ENCODE peak calls at places on chromosomes 11 and 22, in five cellular contexts. E, H, L, G and N are unnamed samples.

GRCh38 chr11:85844439-85845051 is 10.6 kb upstream of the CCDC83 start:
- DNase-seq in L (peak; percentile 79), E (no peak), G (no peak), H (peak; percentile 21), N (no peak)

GRCh38 chr11:65382804-65383368 is 440 bp upstream of the SLC25A45 start:
- DNase-seq in G (no peak), L (no peak), E (peak; percentile 93), H (no peak), N (no peak)

GRCh38 chr22:23098718-23099524 is 28.6 kb downstream of the GNAZ start:
- DNase-seq in G (no peak), H (no peak), L (no peak), E (peak; percentile 32), N (no peak)

GRCh38 chr11:95067828-95068244 is 1.1 kb downstream of the SRSF8 start:
- DNase-seq in L (no peak), H (no peak), E (peak; percentile 65), G (no peak), N (no peak)

GRCh38 chr11:60862171-60862570 is 5.2 kb upstream of the ZP1 start:
- DNase-seq in E (no peak), G (no peak), H (no peak), L (no peak), N (no peak)

GRCh38 chr11:101401245-101401644 is 182.6 kb downstream of the TRPC6 start:
- DNase-seq in L (peak; percentile 34), H (no peak), E (no peak), G (no peak), N (no peak)

GRCh38 chr22:19663286-19663815 is 51.0 kb upstream of the SEPTIN5 start:
- DNase-seq in L (peak; percentile 83), E (peak; percentile 39), G (no peak), H (no peak), N (no peak)

GRCh38 chr11:112016088-112016764 is 9.0 kb upstream of the DLAT start:
- DNase-seq in H (peak; percentile 30), E (no peak), L (peak; percentile 74), G (no peak), N (no peak)

GRCh38 chr11:69196322-69197169 is 40.8 kb downstream of the SMIM38 start:
- DNase-seq in E (no peak), G (no peak), L (no peak), H (no peak), N (no peak)

GRCh38 chr11:75492181-75492820 is 33.4 kb downstream of the GDPD5 start:
- DNase-seq in E (no peak), H (no peak), G (peak; percentile 24), L (no peak), N (no peak)

GRCh38 chr22:19884161-19884953 is 29.7 kb upstream of the GNB1L start:
- DNase-seq in E (no peak), H (no peak), L (peak; percentile 34), G (no peak), N (no peak)

GRCh38 chr11:2526808-2527381 is 82.1 kb downstream of the KCNQ1 start:
- DNase-seq in E (peak; percentile 87), L (no peak), G (no peak), H (no peak), N (peak; percentile 15)

GRCh38 chr22:40462195-40462988 is 92.0 kb downstream of the SGSM3 start:
- DNase-seq in L (no peak), H (no peak), E (no peak), G (no peak), N (no peak)

GRCh38 chr11:103656382-103656781 is 380.1 kb upstream of the DDI1 start:
- DNase-seq in G (no peak), H (no peak), E (no peak), L (no peak), N (no peak)

GRCh38 chr11:95345651-95346050 is 114.6 kb upstream of the SESN3 start:
- DNase-seq in L (no peak), H (no peak), E (no peak), G (no peak), N (no peak)

GRCh38 chr11:96254087-96254486 is 88.9 kb downstream of the MAML2 start:
- DNase-seq in H (no peak), E (no peak), G (peak; percentile 12), L (peak; percentile 46), N (no peak)

GRCh38 chr11:109015283-109015682 is 350.4 kb downstream of the DDX10 start:
- DNase-seq in H (no peak), G (no peak), E (no peak), L (peak; percentile 55), N (no peak)

GRCh38 chr22:30742291-30743256 is 47.9 kb downstream of the OSBP2 start:
- DNase-seq in H (no peak), E (no peak), L (peak; percentile 49), G (no peak), N (no peak)

GRCh38 chr11:75547617-75548054 is 14.4 kb upstream of the SERPINH1 start:
- DNase-seq in L (peak; percentile 87), H (peak; percentile 87), E (peak; percentile 57), G (no peak), N (no peak)

GRCh38 chr11:64884019-64884418 is 5.6 kb upstream of the EHD1 start:
- DNase-seq in H (no peak), L (no peak), E (no peak), G (no peak), N (no peak)

GRCh38 chr11:115636686-115637555 is 132.7 kb upstream of the CADM1 start:
- DNase-seq in G (no peak), E (no peak), H (no peak), L (no peak), N (no peak)

GRCh38 chr22:36328635-36329216 is 59.0 kb downstream of the MYH9 start:
- DNase-seq in H (no peak), L (peak; percentile 86), E (no peak), G (no peak), N (peak; percentile 69)

GRCh38 chr11:78926633-78927347 is 352.1 kb upstream of the NARS2 start:
- DNase-seq in G (no peak), H (no peak), E (no peak), L (peak; percentile 46), N (no peak)

GRCh38 chr11:132278801-132279574 is 908.6 kb downstream of the NTM start:
- DNase-seq in E (no peak), L (peak; percentile 46), H (no peak), G (no peak), N (no peak)

GRCh38 chr11:11069741-11070550 is 212.1 kb upstream of the ZBED5 start:
- DNase-seq in E (no peak), G (no peak), L (peak; percentile 14), H (no peak), N (no peak)

GRCh38 chr11:45165806-45166603 is 19.6 kb downstream of the PRDM11 start:
- DNase-seq in H (no peak), G (no peak), L (no peak), E (no peak), N (no peak)

GRCh38 chr11:20087118-20087521 is 73.2 kb downstream of the DBX1 start:
- DNase-seq in G (no peak), H (no peak), L (no peak), E (no peak), N (no peak)

GRCh38 chr11:117535201-117535869 is 207.7 kb downstream of the CEP164 start:
- DNase-seq in E (peak; percentile 49), G (no peak), L (no peak), H (no peak), N (no peak)

GRCh38 chr11:88043149-88043548 is 132.1 kb downstream of the RAB38 start:
- DNase-seq in G (no peak), E (no peak), H (no peak), L (no peak), N (no peak)

GRCh38 chr11:119742263-119742861 is 13.4 kb upstream of the NECTIN1 start:
- DNase-seq in G (no peak), L (peak; percentile 30), E (peak; percentile 62), H (no peak), N (no peak)

GRCh38 chr11:112392860-112393259 is 132.2 kb upstream of the PLET1 start:
- DNase-seq in L (no peak), H (no peak), E (no peak), G (no peak), N (no peak)

GRCh38 chr11:125402436-125402835 is 93.6 kb downstream of the FEZ1 start:
- DNase-seq in L (peak; percentile 42), H (no peak), E (no peak), G (no peak), N (no peak)

GRCh38 chr22:48306785-48307570 is 1520.7 kb downstream of the BRD1 start:
- DNase-seq in E (no peak), L (no peak), H (no peak), G (no peak), N (no peak)

GRCh38 chr11:100805509-100806199 is 118.6 kb downstream of the ARHGAP42 start:
- DNase-seq in H (no peak), E (no peak), L (peak; percentile 46), G (no peak), N (no peak)

GRCh38 chr11:27912916-27913315 is 195.0 kb downstream of the KIF18A start:
- DNase-seq in L (no peak), H (no peak), G (no peak), E (no peak), N (no peak)

GRCh38 chr11:118998822-118999221 is 884 bp downstream of the CENATAC start:
- DNase-seq in H (no peak), E (no peak), G (no peak), L (peak; percentile 78), N (no peak)

GRCh38 chr22:39306456-39307361 is 12.7 kb downstream of the RPL3 start:
- DNase-seq in G (peak; percentile 54), E (no peak), H (peak; percentile 52), L (peak; percentile 34), N (no peak)

GRCh38 chr22:30861131-30861530 is 107.4 kb downstream of the MORC2 start:
- DNase-seq in L (no peak), E (no peak), H (peak; percentile 2), G (no peak), N (no peak)